ENCODE peak calls at places on chromosomes 4 and X, in five cellular contexts. S is coronary artery, U is breast epithelium, T is fibroblast of lung, J is GM20000. K is an unnamed sample.

GRCh38 chr4:121307441-121308327 is 73.1 kb downstream of the QRFPR start:
- DNase-seq in S (no peak), U (no peak), J (peak), T (peak), K (no peak)

GRCh38 chr4:14719053-14719452 is 283.2 kb upstream of the CPEB2 start:
- DNase-seq in U (no peak), T (peak), S (no peak), J (no peak), K (no peak)

GRCh38 chr4:135966936-135967335 is 1565.4 kb downstream of the PCDH18 start:
- DNase-seq in S (no peak), J (no peak), U (no peak), T (no peak), K (no peak)

GRCh38 chrX:68999351-68999750 is 165.9 kb downstream of the PJA1 start:
- DNase-seq in T (no peak), U (no peak), J (no peak), S (no peak), K (peak)

GRCh38 chrX:56762220-56762619 is 33.2 kb downstream of the NBDY start:
- DNase-seq in J (no peak), T (no peak), S (no peak), U (no peak), K (no peak)

GRCh38 chr4:145069361-145069760 is 28.6 kb downstream of the ANAPC10 start:
- DNase-seq in U (no peak), T (peak), J (no peak), S (no peak), K (no peak)

GRCh38 chr4:186999676-187000075 is 276.0 kb upstream of the FAT1 start:
- DNase-seq in S (no peak), J (no peak), T (no peak), U (no peak), K (no peak)

GRCh38 chrX:65695849-65696248 is 28.4 kb downstream of the MSN start:
- DNase-seq in S (no peak), J (no peak), U (no peak), T (no peak), K (no peak)

GRCh38 chr4:115418997-115419396 is 305.6 kb upstream of the NDST4 start:
- DNase-seq in U (no peak), S (no peak), T (no peak), J (no peak), K (no peak)

GRCh38 chrX:8916697-8917096 is 115.5 kb upstream of the FAM9A start:
- DNase-seq in S (no peak), T (no peak), U (no peak), J (no peak), K (no peak)

GRCh38 chrX:9379697-9380551 is 84.9 kb upstream of the TBL1X start:
- DNase-seq in J (no peak), U (no peak), T (peak), S (no peak), K (no peak)

GRCh38 chr4:38062088-38062893 is 102.1 kb downstream of the PTTG2 start:
- DNase-seq in U (peak), J (peak), T (peak), S (no peak), K (no peak)

GRCh38 chr4:51923343-51923742 is 80.4 kb downstream of the DCUN1D4 start:
- DNase-seq in T (no peak), S (no peak), J (no peak), U (no peak), K (no peak)
- TF ChIP-seq CTCF in T (no peak), S (no peak), J (no peak), U (no peak), K (no peak)

GRCh38 chr4:143606470-143606869 is 93.0 kb downstream of the SMARCA5 start:
- DNase-seq in S (no peak), J (no peak), U (no peak), T (no peak), K (no peak)

GRCh38 chr4:143609492-143609891 is 91.0 kb downstream of the FREM3 start:
- DNase-seq in U (no peak), T (no peak), S (no peak), J (no peak), K (no peak)
- TF ChIP-seq CTCF in U (no peak), T (no peak), S (no peak), J (no peak), K (no peak)

DNA sequence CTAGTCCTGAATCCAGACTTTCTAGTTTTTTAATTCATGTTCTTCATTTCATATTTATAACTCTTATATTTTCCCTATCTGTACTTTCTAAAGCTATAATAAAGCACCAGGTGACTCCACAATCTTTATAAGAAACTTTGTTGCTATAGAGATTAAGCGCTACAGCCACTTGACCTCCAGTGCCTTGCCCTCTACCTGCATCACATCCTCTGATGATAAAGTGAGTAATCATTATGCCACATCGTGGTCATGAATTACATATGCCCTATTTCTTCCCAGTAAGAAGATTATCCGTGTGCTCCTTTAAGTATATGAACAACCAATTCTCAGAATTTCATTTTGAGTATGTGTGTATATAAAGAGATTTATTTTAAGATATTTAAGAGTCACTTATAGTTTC is 6.8 kb upstream of the DYNLT3 start:
- DNase-seq in S (no peak), U (no peak), J (no peak), T (no peak), K (no peak)
- TF ChIP-seq CTCF in S (no peak), U (no peak), J (no peak), T (no peak), K (no peak)

GRCh38 chr4:168585168-168586091 is 88.6 kb downstream of the PALLD start:
- DNase-seq in J (peak), S (peak), U (peak), T (peak), K (no peak)
- TF ChIP-seq CTCF in J (peak), S (peak), U (peak), T (peak), K (peak)

GRCh38 chrX:55490121-55490520 is 473 bp upstream of the USP51 start:
- DNase-seq in S (no peak), U (no peak), T (no peak), J (no peak), K (no peak)

GRCh38 chrX:55490974-55491373 is 1.3 kb upstream of the USP51 start:
- DNase-seq in U (no peak), S (no peak), J (no peak), T (no peak), K (no peak)

GRCh38 chrX:55488559-55489314 is 911 bp downstream of the USP51 start:
- DNase-seq in U (peak), S (peak), T (peak), J (peak), K (no peak)

GRCh38 chrX:55488268-55488558 is 1.4 kb downstream of the USP51 start:
- DNase-seq in T (no peak), S (no peak), U (peak), J (peak), K (no peak)

GRCh38 chrX:55489315-55490009 is at the start of gene USP51:
- DNase-seq in S (peak), T (peak), U (no peak), J (peak), K (no peak)
- TF ChIP-seq CTCF in S (no peak), T (peak), U (no peak), J (no peak), K (no peak)